ENCODE peak calls at places on chromosomes 4 and X, in six cellular contexts. B is neural crest cell, X is lower leg skin, A is fibroblast of pulmonary artery, K is WTC11, M is heart right ventricle. H is an unnamed sample.

GRCh38 chrX:123361371-123361770 is 177.3 kb downstream of the GRIA3 start:
- DNase-seq in B (no peak), M (no peak), A (no peak), K (no peak), X (no peak), H (no peak)

GRCh38 chr4:20019310-20020015 is 232.2 kb upstream of the SLIT2 start:
- DNase-seq in M (no peak), X (no peak), B (no peak), K (no peak), A (no peak), H (no peak)

GRCh38 chr4:56372774-56373173 is 14.5 kb downstream of the AASDH start:
- DNase-seq in M (no peak), B (no peak), X (no peak), K (no peak), A (peak), H (no peak)

GRCh38 chrX:109830704-109831206 is 97.7 kb upstream of the ACSL4 start:
- DNase-seq in X (no peak), M (no peak), A (peak), B (no peak), K (no peak), H (no peak)

GRCh38 chrX:143121471-143121870 is 95.7 kb downstream of the SPANXN4 start:
- DNase-seq in X (no peak), A (no peak), B (no peak), K (no peak), M (no peak), H (no peak)

GRCh38 chr4:108622022-108622421 is 1.6 kb downstream of the RPL34 start:
- DNase-seq in A (no peak), B (no peak), M (no peak), X (no peak), K (no peak), H (no peak)

GRCh38 chr4:141331534-141332358 is 111.1 kb downstream of the ZNF330 start:
- DNase-seq in X (no peak), K (no peak), B (no peak), M (no peak), A (no peak), H (no peak)

GRCh38 chr4:101019313-101019712 is 328.0 kb downstream of the PPP3CA start:
- DNase-seq in A (no peak), M (no peak), K (no peak), X (no peak), B (no peak), H (no peak)

GRCh38 chr4:86398187-86398586 is 38.3 kb upstream of the MAPK10 start:
- DNase-seq in K (no peak), M (no peak), X (no peak), A (no peak), B (no peak), H (no peak)

GRCh38 chr4:159006202-159006601 is 96.7 kb upstream of the RAPGEF2 start:
- DNase-seq in X (no peak), B (no peak), K (no peak), M (no peak), A (no peak), H (no peak)

GRCh38 chr4:14716622-14717021 is 285.7 kb upstream of the CPEB2 start:
- DNase-seq in B (no peak), X (no peak), K (no peak), M (no peak), A (no peak), H (no peak)

GRCh38 chr4:1112821-1113182 is 562 bp downstream of the RNF212 start:
- DNase-seq in K (no peak), B (no peak), A (no peak), X (no peak), M (no peak), H (no peak)

GRCh38 chr4:83248486-83248885 is 36.1 kb downstream of the COQ2 start:
- DNase-seq in X (no peak), B (no peak), M (no peak), A (no peak), K (no peak), H (no peak)

GRCh38 chr4:142236268-142236667 is 599.9 kb downstream of the IL15 start:
- DNase-seq in K (no peak), X (no peak), M (no peak), A (no peak), B (no peak), H (no peak)

GRCh38 chr4:13998850-13999249 is 371.3 kb upstream of the BOD1L1 start:
- DNase-seq in X (no peak), A (no peak), M (no peak), K (no peak), B (no peak), H (no peak)

GRCh38 chr4:103091601-103092223 is 7.9 kb downstream of the BDH2 start:
- DNase-seq in M (no peak), B (peak), X (no peak), K (no peak), A (peak), H (no peak)

GRCh38 chr4:108743021-108743420 is 19.8 kb downstream of the ETNPPL start:
- DNase-seq in M (no peak), A (no peak), K (no peak), X (no peak), B (no peak), H (no peak)

GRCh38 chr4:113695328-113696169 is 66.0 kb downstream of the CAMK2D start:
- DNase-seq in B (no peak), A (peak), K (no peak), M (no peak), X (no peak), H (no peak)

GRCh38 chr4:171532968-171533367 is 280.2 kb upstream of the GALNTL6 start:
- DNase-seq in A (no peak), M (no peak), K (no peak), B (no peak), X (no peak), H (no peak)
- TF ChIP-seq CTCF in A (no peak), M (no peak), K (no peak), B (no peak), X (no peak), H (no peak)

DNA sequence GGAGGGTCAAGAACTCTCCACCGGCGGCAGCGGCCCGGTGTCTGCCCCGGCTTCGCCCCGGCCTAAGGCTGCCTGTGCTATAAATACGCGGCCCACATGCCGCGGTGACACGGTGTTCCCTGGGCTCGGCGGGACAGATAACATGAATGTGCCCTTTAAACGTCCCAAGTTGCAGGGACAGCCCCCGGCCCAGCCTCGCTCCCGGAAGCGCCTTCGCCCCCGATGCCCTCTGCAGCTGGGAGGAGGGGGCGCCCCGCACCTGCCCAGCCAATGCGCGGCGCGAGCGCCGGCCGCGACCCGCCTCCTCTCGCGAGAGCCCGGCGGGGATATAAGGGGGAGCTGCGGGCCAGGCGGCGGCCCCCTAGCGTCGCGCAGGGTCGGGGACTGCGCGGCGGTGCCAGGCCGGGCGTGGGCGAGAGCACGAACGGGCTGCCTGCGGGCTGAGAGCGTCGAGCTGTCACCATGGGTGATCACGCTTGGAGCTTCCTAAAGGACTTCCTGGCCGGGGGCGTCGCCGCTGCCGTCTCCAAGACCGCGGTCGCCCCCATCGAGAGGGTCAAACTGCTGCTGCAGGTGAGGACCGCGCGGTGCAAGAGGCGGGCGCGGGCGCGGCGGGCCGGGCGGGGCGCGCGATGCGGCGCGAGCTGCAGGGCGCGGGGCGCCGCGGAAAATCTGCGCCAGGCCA is at the start of gene SLC25A4:
- DNase-seq in A (peak), M (peak), B (peak), X (peak), K (peak), H (no peak)
- TF ChIP-seq CTCF in A (no peak), M (peak), B (peak), X (no peak), K (no peak), H (peak)

DNA sequence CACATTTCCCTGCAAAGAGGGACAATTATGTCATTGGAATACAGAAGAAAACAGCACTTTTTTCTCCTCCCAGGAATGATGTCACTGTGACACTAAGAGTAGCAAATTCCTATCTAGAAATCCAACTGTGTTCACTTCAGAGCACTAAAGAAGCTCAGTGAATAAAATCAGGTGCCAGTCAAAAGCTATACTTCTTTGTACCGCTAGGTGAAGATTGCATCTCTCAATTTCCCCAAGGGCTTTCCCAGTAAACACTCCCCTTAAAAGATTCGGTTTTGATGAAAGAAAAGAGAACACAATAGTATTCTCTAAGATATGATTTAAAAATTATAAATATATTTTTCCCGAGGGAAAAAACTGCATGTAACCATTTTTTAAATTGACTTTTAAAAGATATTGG is 104.7 kb upstream of the MID1 start:
- DNase-seq in M (no peak), B (no peak), K (no peak), X (no peak), A (no peak), H (no peak)
- TF ChIP-seq CTCF in M (no peak), B (peak), K (peak), X (no peak), A (peak), H (peak)

DNA sequence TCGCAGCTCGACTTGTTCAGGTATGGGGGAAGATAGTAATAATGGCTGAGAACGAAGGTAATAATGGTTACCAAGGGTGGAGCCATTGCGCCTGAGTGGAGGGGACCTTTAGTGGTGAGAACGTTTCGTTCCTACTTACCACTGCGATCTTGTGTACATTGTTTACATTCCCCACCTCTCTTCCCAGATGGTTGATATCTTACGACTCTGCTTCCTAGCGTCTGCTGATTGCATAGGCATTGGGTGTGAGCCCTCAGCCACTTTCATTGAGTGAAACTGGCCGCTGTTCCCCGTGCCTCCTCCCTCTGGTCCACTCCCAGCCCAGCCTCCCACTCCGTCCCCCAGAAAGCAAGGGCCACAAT is 850 bp downstream of the IGBP1 start:
- DNase-seq in X (no peak), K (no peak), A (peak), B (no peak), M (no peak), H (no peak)
- TF ChIP-seq CTCF in X (no peak), K (no peak), A (no peak), B (no peak), M (no peak), H (no peak)

DNA sequence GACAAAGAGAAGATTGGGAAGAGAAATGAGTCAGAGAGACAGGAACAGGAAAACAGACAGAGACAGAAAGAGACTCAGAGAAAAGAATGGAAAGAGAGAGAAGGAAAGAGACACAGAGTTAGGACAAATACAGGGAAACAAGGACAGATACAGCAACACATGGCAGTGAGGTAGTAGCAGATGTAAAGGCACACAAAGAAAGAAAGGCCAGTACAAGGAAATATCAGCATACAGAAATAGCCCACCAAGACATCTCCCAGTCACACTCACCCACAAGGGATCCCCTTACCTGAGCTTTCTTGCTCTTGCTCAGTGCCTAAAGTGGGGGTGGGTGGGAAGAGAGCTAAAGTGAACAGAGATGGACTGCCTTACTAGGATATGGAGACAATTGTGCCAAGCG is 4.2 kb downstream of the GRIPAP1 start:
- DNase-seq in K (no peak), X (no peak), A (no peak), M (no peak), B (no peak), H (no peak)
- TF ChIP-seq CTCF in K (no peak), X (no peak), A (no peak), M (no peak), B (no peak), H (no peak)